ENCODE peak calls at places on chromosomes 12 and 14, in four cellular contexts. One of them, this sample, is unnamed.

GRCh38 chr12:113891737-113892520 is 74.2 kb downstream of the RBM19 start:
- DNase-seq in psoas muscle: no peak
- DNase-seq in AG10803: no peak
- DNase-seq in bronchial epithelial cell: no peak
- DNase-seq in this sample: no peak

GRCh38 chr12:3335078-3335487 is 155.9 kb upstream of the PRMT8 start:
- DNase-seq in psoas muscle: no peak
- DNase-seq in AG10803: no peak
- DNase-seq in bronchial epithelial cell: no peak
- DNase-seq in this sample: no peak

GRCh38 chr12:57452181-57452936 is 2.7 kb upstream of the INHBE start:
- DNase-seq in psoas muscle: peak
- DNase-seq in AG10803: peak
- DNase-seq in bronchial epithelial cell: no peak
- DNase-seq in this sample: peak

GRCh38 chr14:90658541-90658967 is 157.7 kb downstream of the TTC7B start:
- DNase-seq in psoas muscle: no peak
- DNase-seq in bronchial epithelial cell: peak
- DNase-seq in AG10803: peak
- DNase-seq in this sample: no peak

GRCh38 chr14:102819176-102819628 is 42.0 kb downstream of the TRAF3 start:
- DNase-seq in psoas muscle: no peak
- DNase-seq in AG10803: peak
- DNase-seq in bronchial epithelial cell: peak
- DNase-seq in this sample: no peak

GRCh38 chr12:130127909-130128763 is 34.1 kb upstream of the FZD10 start:
- DNase-seq in AG10803: peak
- DNase-seq in bronchial epithelial cell: peak
- DNase-seq in psoas muscle: peak
- DNase-seq in this sample: no peak

GRCh38 chr14:102201369-102201748 is 61.7 kb downstream of the WDR20 start:
- DNase-seq in psoas muscle: no peak
- DNase-seq in AG10803: no peak
- DNase-seq in bronchial epithelial cell: no peak
- DNase-seq in this sample: no peak

GRCh38 chr12:5123921-5124320 is 80.2 kb downstream of the KCNA5 start:
- DNase-seq in AG10803: peak
- DNase-seq in bronchial epithelial cell: peak
- DNase-seq in psoas muscle: no peak
- DNase-seq in this sample: no peak

GRCh38 chr12:5348491-5348890 is 83.4 kb upstream of the NTF3 start:
- DNase-seq in psoas muscle: no peak
- DNase-seq in bronchial epithelial cell: peak
- DNase-seq in AG10803: no peak
- DNase-seq in this sample: no peak

GRCh38 chr14:103281496-103282231 is 52.4 kb upstream of the EIF5 start:
- DNase-seq in psoas muscle: peak
- DNase-seq in AG10803: peak
- DNase-seq in bronchial epithelial cell: peak
- DNase-seq in this sample: peak

GRCh38 chr14:69010632-69011031 is 31.5 kb upstream of the ACTN1 start:
- DNase-seq in AG10803: no peak
- DNase-seq in psoas muscle: no peak
- DNase-seq in bronchial epithelial cell: no peak
- DNase-seq in this sample: no peak

GRCh38 chr12:19683178-19683927 is 244.1 kb downstream of the AEBP2 start:
- DNase-seq in psoas muscle: no peak
- DNase-seq in bronchial epithelial cell: peak
- DNase-seq in AG10803: peak
- DNase-seq in this sample: no peak

GRCh38 chr14:61254803-61255526 is 26.2 kb downstream of the TMEM30B start:
- DNase-seq in AG10803: no peak
- DNase-seq in psoas muscle: no peak
- DNase-seq in bronchial epithelial cell: no peak
- DNase-seq in this sample: no peak

GRCh38 chr14:32085845-32086383 is 8.8 kb downstream of the ARHGAP5 start:
- DNase-seq in bronchial epithelial cell: peak
- DNase-seq in AG10803: no peak
- DNase-seq in psoas muscle: no peak
- DNase-seq in this sample: no peak

GRCh38 chr12:24574538-24574937 is 374.4 kb downstream of the BCAT1 start:
- DNase-seq in psoas muscle: no peak
- DNase-seq in AG10803: no peak
- DNase-seq in bronchial epithelial cell: peak
- DNase-seq in this sample: no peak

GRCh38 chr14:65879218-65880009 is 466.9 kb downstream of the FUT8 start:
- DNase-seq in bronchial epithelial cell: peak
- DNase-seq in psoas muscle: no peak
- DNase-seq in AG10803: peak
- DNase-seq in this sample: no peak

GRCh38 chr12:18998343-18999270 is 130.9 kb upstream of the PLEKHA5 start:
- DNase-seq in bronchial epithelial cell: peak
- DNase-seq in AG10803: peak
- DNase-seq in psoas muscle: no peak
- DNase-seq in this sample: no peak

GRCh38 chr12:4701383-4701782 is 18.8 kb upstream of the GALNT8 start:
- DNase-seq in AG10803: peak
- DNase-seq in psoas muscle: peak
- DNase-seq in bronchial epithelial cell: no peak
- DNase-seq in this sample: no peak

GRCh38 chr12:56565510-56566101 is 44.0 kb downstream of the RBMS2 start:
- DNase-seq in AG10803: peak
- DNase-seq in psoas muscle: peak
- DNase-seq in bronchial epithelial cell: peak
- DNase-seq in this sample: peak

GRCh38 chr12:3196488-3196887 is 119.3 kb downstream of the TSPAN9 start:
- DNase-seq in AG10803: no peak
- DNase-seq in bronchial epithelial cell: no peak
- DNase-seq in psoas muscle: no peak
- DNase-seq in this sample: no peak

GRCh38 chr12:55336002-55336401 is 5.5 kb downstream of the OR6C3 start:
- DNase-seq in AG10803: no peak
- DNase-seq in psoas muscle: no peak
- DNase-seq in bronchial epithelial cell: no peak
- DNase-seq in this sample: no peak

GRCh38 chr12:674272-674781 is 11.1 kb upstream of the NINJ2 start:
- DNase-seq in bronchial epithelial cell: peak
- DNase-seq in psoas muscle: no peak
- DNase-seq in AG10803: no peak
- DNase-seq in this sample: no peak

GRCh38 chr14:59320771-59321170 is 132.3 kb downstream of the DAAM1 start:
- DNase-seq in bronchial epithelial cell: no peak
- DNase-seq in AG10803: no peak
- DNase-seq in psoas muscle: no peak
- DNase-seq in this sample: no peak

GRCh38 chr14:105203057-105203494 is 22.0 kb upstream of the NUDT14 start:
- DNase-seq in AG10803: peak
- DNase-seq in psoas muscle: peak
- DNase-seq in bronchial epithelial cell: peak
- DNase-seq in this sample: peak

GRCh38 chr14:80621701-80622100 is 319.8 kb downstream of the CEP128 start:
- DNase-seq in AG10803: peak
- DNase-seq in psoas muscle: no peak
- DNase-seq in bronchial epithelial cell: peak
- DNase-seq in this sample: no peak

GRCh38 chr12:113485330-113485729 is 13.7 kb upstream of the LHX5 start:
- DNase-seq in psoas muscle: no peak
- DNase-seq in bronchial epithelial cell: no peak
- DNase-seq in AG10803: no peak
- DNase-seq in this sample: no peak

GRCh38 chr12:124754949-124755800 is 108.5 kb downstream of the SCARB1 start:
- DNase-seq in bronchial epithelial cell: no peak
- DNase-seq in AG10803: peak
- DNase-seq in psoas muscle: peak
- DNase-seq in this sample: peak

GRCh38 chr12:120276734-120277133 is 11.2 kb upstream of the PXN start:
- DNase-seq in bronchial epithelial cell: peak
- DNase-seq in psoas muscle: no peak
- DNase-seq in AG10803: peak
- DNase-seq in this sample: no peak

GRCh38 chr12:56377310-56377988 is 14.8 kb upstream of the APOF start:
- DNase-seq in psoas muscle: no peak
- DNase-seq in bronchial epithelial cell: peak
- DNase-seq in AG10803: no peak
- DNase-seq in this sample: no peak

GRCh38 chr14:90911121-90911520 is 94.9 kb upstream of the TTC7B start:
- DNase-seq in psoas muscle: no peak
- DNase-seq in AG10803: no peak
- DNase-seq in bronchial epithelial cell: no peak
- DNase-seq in this sample: no peak

GRCh38 chr12:6826734-6827436 is 1.3 kb upstream of the P3H3 start:
- DNase-seq in bronchial epithelial cell: no peak
- DNase-seq in AG10803: no peak
- DNase-seq in psoas muscle: no peak
- DNase-seq in this sample: no peak

GRCh38 chr12:6074979-6075585 is 49.4 kb downstream of the VWF start:
- DNase-seq in psoas muscle: peak
- DNase-seq in bronchial epithelial cell: no peak
- DNase-seq in AG10803: no peak
- DNase-seq in this sample: no peak

GRCh38 chr12:129552996-129553750 is 350.7 kb downstream of the TMEM132D start:
- DNase-seq in bronchial epithelial cell: no peak
- DNase-seq in psoas muscle: no peak
- DNase-seq in AG10803: no peak
- DNase-seq in this sample: no peak

GRCh38 chr14:91931478-91932088 is 15.9 kb downstream of the FBLN5 start:
- DNase-seq in bronchial epithelial cell: no peak
- DNase-seq in AG10803: no peak
- DNase-seq in psoas muscle: no peak
- DNase-seq in this sample: no peak

GRCh38 chr14:61386173-61386772 is 64.9 kb downstream of the PRKCH start:
- DNase-seq in AG10803: no peak
- DNase-seq in bronchial epithelial cell: no peak
- DNase-seq in psoas muscle: no peak
- DNase-seq in this sample: no peak

GRCh38 chr12:87127272-87127671 is 871.1 kb upstream of the MGAT4C start:
- DNase-seq in AG10803: peak
- DNase-seq in bronchial epithelial cell: peak
- DNase-seq in psoas muscle: no peak
- DNase-seq in this sample: no peak

GRCh38 chr14:68285421-68286179 is 466.0 kb downstream of the RAD51B start:
- DNase-seq in bronchial epithelial cell: no peak
- DNase-seq in psoas muscle: no peak
- DNase-seq in AG10803: peak
- DNase-seq in this sample: no peak

GRCh38 chr12:60196366-60196765 is 600.5 kb downstream of the SLC16A7 start:
- DNase-seq in psoas muscle: no peak
- DNase-seq in bronchial epithelial cell: no peak
- DNase-seq in AG10803: no peak
- DNase-seq in this sample: no peak

GRCh38 chr14:24189059-24189375 is 401 bp upstream of the IPO4 start:
- DNase-seq in bronchial epithelial cell: no peak
- DNase-seq in psoas muscle: no peak
- DNase-seq in AG10803: no peak
- DNase-seq in this sample: no peak

GRCh38 chr12:106986625-106987389 is at the start of gene MTERF2:
- DNase-seq in bronchial epithelial cell: peak
- DNase-seq in psoas muscle: peak
- DNase-seq in AG10803: peak
- DNase-seq in this sample: peak
- TF ChIP-seq CTCF in bronchial epithelial cell: no peak
- TF ChIP-seq CTCF in psoas muscle: no peak
- TF ChIP-seq CTCF in AG10803: no peak
- TF ChIP-seq CTCF in this sample: no peak

GRCh38 chr12:117473856-117474255 is 112.4 kb upstream of the NOS1 start:
- DNase-seq in bronchial epithelial cell: no peak
- DNase-seq in AG10803: no peak
- DNase-seq in psoas muscle: no peak
- DNase-seq in this sample: no peak

GRCh38 chr12:117470804-117471203 is 109.4 kb upstream of the NOS1 start:
- DNase-seq in psoas muscle: no peak
- DNase-seq in AG10803: no peak
- DNase-seq in bronchial epithelial cell: no peak
- DNase-seq in this sample: no peak

GRCh38 chr12:117476341-117476740 is 114.9 kb upstream of the NOS1 start:
- DNase-seq in psoas muscle: no peak
- DNase-seq in AG10803: no peak
- DNase-seq in bronchial epithelial cell: no peak
- DNase-seq in this sample: no peak

GRCh38 chr12:117469883-117470483 is 108.6 kb upstream of the NOS1 start:
- DNase-seq in AG10803: no peak
- DNase-seq in psoas muscle: no peak
- DNase-seq in bronchial epithelial cell: no peak
- DNase-seq in this sample: no peak

DNA sequence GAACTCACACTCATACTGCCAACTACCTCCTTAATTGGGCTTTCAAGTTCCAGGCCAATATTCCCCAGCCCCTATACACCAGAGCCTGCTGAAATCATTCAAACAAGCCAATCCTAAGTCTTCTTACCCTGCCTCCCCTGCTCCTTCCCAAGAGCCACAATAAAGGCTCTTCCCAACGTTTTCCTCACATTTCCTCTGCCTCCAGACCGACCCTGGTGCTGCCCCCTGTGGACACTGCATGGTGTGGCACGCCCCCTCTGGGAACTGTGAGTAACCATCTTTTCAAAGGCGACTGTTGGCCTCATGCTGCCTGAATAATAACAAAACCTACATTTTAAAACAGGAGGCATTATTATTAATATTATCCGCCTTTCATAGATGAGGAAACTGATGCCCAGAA is 111.6 kb upstream of the NOS1 start:
- DNase-seq in psoas muscle: peak
- DNase-seq in bronchial epithelial cell: no peak
- DNase-seq in AG10803: no peak
- DNase-seq in this sample: peak
- TF ChIP-seq CTCF in psoas muscle: peak
- TF ChIP-seq CTCF in bronchial epithelial cell: no peak
- TF ChIP-seq CTCF in AG10803: peak
- TF ChIP-seq CTCF in this sample: peak

GRCh38 chr12:49895773-49896172 is 7.9 kb downstream of the FAIM2 start:
- DNase-seq in bronchial epithelial cell: no peak
- DNase-seq in AG10803: no peak
- DNase-seq in psoas muscle: no peak
- DNase-seq in this sample: no peak
- TF ChIP-seq CTCF in bronchial epithelial cell: no peak
- TF ChIP-seq CTCF in AG10803: no peak
- TF ChIP-seq CTCF in psoas muscle: no peak
- TF ChIP-seq CTCF in this sample: no peak

DNA sequence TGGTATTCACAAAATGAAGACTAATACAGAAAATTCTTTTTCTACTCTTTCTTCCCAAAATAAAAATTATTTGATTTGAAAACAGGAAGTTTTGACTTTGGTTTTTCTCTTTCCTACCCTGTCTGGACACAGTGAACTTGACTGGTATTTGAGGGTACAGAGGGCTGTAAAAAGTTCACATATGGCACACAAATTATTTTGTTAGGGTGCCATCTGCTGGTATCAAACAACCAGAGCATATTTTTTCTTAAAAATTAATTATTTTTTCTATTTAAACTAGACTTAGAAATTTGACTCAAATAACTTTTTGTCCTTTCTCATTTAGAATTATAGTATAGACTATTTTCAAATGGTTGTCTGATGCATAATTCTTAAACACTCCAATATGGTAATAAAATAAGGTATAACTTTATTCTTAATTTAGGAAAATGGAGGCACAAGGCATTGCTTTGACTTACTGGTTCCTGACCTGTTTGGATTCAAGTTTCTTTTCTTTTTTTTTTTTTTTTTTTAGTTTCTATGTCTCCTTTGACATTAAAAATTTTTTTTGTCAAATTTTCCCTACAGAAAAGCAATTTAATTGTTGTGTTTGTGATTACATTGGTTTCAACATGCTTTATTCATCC is 390.6 kb downstream of the PRKD1 start:
- DNase-seq in AG10803: peak
- DNase-seq in bronchial epithelial cell: peak
- DNase-seq in psoas muscle: no peak
- DNase-seq in this sample: no peak
- TF ChIP-seq CTCF in AG10803: peak
- TF ChIP-seq CTCF in bronchial epithelial cell: peak
- TF ChIP-seq CTCF in psoas muscle: peak
- TF ChIP-seq CTCF in this sample: peak

This sample was measured in glutamatergic neuron.